ENCODE peak calls at places on chromosomes 5 and 9, in four cellular contexts. V is H1, Y is HFF-Myc, H is cardiac fibroblast. W is an unnamed sample.

GRCh38 chr5:171494452-171495121 is 75.1 kb downstream of the FGF18 start:
- DNase-seq in V (peak; percentile 74), Y (peak; percentile 56), H (peak; percentile 55), W (peak; percentile 85)

GRCh38 chr9:72586388-72587160 is 65.2 kb downstream of the TMC1 start:
- DNase-seq in V (no peak), Y (peak; percentile 69), H (peak; percentile 94), W (peak; percentile 97)

GRCh38 chr5:146213210-146213838 is 9.9 kb downstream of the RBM27 start:
- DNase-seq in V (no peak), Y (no peak), H (peak; percentile 54), W (peak; percentile 22)

GRCh38 chr5:74183041-74183440 is 457.5 kb downstream of the ENC1 start:
- DNase-seq in V (no peak), Y (no peak), H (no peak), W (no peak)

GRCh38 chr9:16553869-16554540 is 316.5 kb downstream of the BNC2 start:
- DNase-seq in V (no peak), Y (no peak), H (peak; percentile 56), W (no peak)

GRCh38 chr9:86684148-86684547 is 263.2 kb downstream of the GAS1 start:
- DNase-seq in V (no peak), Y (no peak), H (no peak), W (no peak)

GRCh38 chr5:52356311-52356918 is 431.3 kb upstream of the ITGA1 start:
- DNase-seq in V (no peak), Y (no peak), H (peak; percentile 28), W (peak; percentile 5)

GRCh38 chr9:95506692-95507455 is 9.9 kb downstream of the PTCH1 start:
- DNase-seq in V (peak; percentile 65), Y (no peak), H (peak; percentile 79), W (peak; percentile 71)

GRCh38 chr9:81578606-81579005 is 110.7 kb downstream of the TLE1 start:
- DNase-seq in V (no peak), Y (no peak), H (no peak), W (peak; percentile 74)

GRCh38 chr5:76341935-76342334 is 61.1 kb upstream of the IQGAP2 start:
- DNase-seq in V (no peak), Y (no peak), H (no peak), W (no peak)

GRCh38 chr5:88870280-88870679 is 12.7 kb downstream of the MEF2C start:
- DNase-seq in V (no peak), Y (no peak), H (no peak), W (no peak)

GRCh38 chr5:134127988-134128647 is 13.6 kb downstream of the TCF7 start:
- DNase-seq in V (no peak), Y (no peak), H (no peak), W (no peak)

GRCh38 chr5:152425083-152425482 is 20.0 kb upstream of the NMUR2 start:
- DNase-seq in V (no peak), Y (no peak), H (no peak), W (no peak)

GRCh38 chr5:173757279-173757678 is 130.9 kb upstream of the CPEB4 start:
- DNase-seq in V (no peak), Y (no peak), H (no peak), W (no peak)

GRCh38 chr9:113590991-113591898 is 127.7 kb downstream of the RGS3 start:
- DNase-seq in V (peak; percentile 94), Y (no peak), H (peak; percentile 84), W (peak; percentile 82)

GRCh38 chr9:38138276-38138675 is 69.2 kb upstream of the SHB start:
- DNase-seq in V (no peak), Y (no peak), H (no peak), W (no peak)

GRCh38 chr9:124392254-124392653 is 23.0 kb downstream of the PSMB7 start:
- DNase-seq in V (no peak), Y (no peak), H (no peak), W (no peak)

GRCh38 chr9:3730527-3730926 is 204.7 kb upstream of the RFX3 start:
- DNase-seq in V (no peak), Y (no peak), H (no peak), W (no peak)

GRCh38 chr5:154077692-154078091 is 38.9 kb downstream of the MFAP3 start:
- DNase-seq in V (no peak), Y (no peak), H (peak; percentile 52), W (peak; percentile 79)

GRCh38 chr5:59542841-59543825 is 350.4 kb downstream of the PDE4D start:
- DNase-seq in V (no peak), Y (no peak), H (peak; percentile 48), W (peak; percentile 76)

GRCh38 chr5:169029087-169029486 is 271.9 kb downstream of the SLIT3 start:
- DNase-seq in V (no peak), Y (no peak), H (no peak), W (no peak)

GRCh38 chr5:133113331-133114061 is 61.7 kb downstream of the HSPA4 start:
- DNase-seq in V (peak; percentile 39), Y (no peak), H (peak; percentile 70), W (peak; percentile 67)

GRCh38 chr5:100900142-100900795 is 2.8 kb downstream of the ST8SIA4 start:
- DNase-seq in V (peak; percentile 54), Y (no peak), H (peak; percentile 67), W (peak; percentile 32)

GRCh38 chr5:151047814-151048425 is 27.5 kb downstream of the GPX3 start:
- DNase-seq in V (peak; percentile 55), Y (no peak), H (peak; percentile 41), W (no peak)